ENCODE peak calls at places on chromosome 3, in four cellular contexts. U, P, N and O are unnamed samples. For H3K4me1, the result is how much of the 10 kb centered on the place peaks cover.

GRCh38 chr3:62374375-62374876 is 1.1 kb upstream of the FEZF2 start:
- DNase-seq in N (no peak), P (no peak), U (no peak), O (no peak)

GRCh38 chr3:149657796-149658443 is at the start of gene WWTR1:
- DNase-seq in P (peak), U (peak), N (peak), O (peak)

GRCh38 chr3:12934431-12934830 is 93.1 kb upstream of the RPL32 start:
- DNase-seq in P (no peak), N (no peak), U (peak), O (no peak)

GRCh38 chr3:139824864-139825263 is 110.1 kb upstream of the CLSTN2 start:
- DNase-seq in N (no peak), P (no peak), U (no peak), O (no peak)

GRCh38 chr3:132966374-132966773 is 71.8 kb upstream of the TMEM108 start:
- DNase-seq in P (no peak), U (no peak), N (no peak), O (no peak)

GRCh38 chr3:18444597-18445420 is 19.7 kb upstream of the SATB1 start:
- DNase-seq in N (peak), P (peak), U (peak), O (peak)

GRCh38 chr3:159486580-159486979 is 502.1 kb upstream of the IL12A start:
- DNase-seq in N (peak), P (peak), U (no peak), O (no peak)

GRCh38 chr3:48464713-48465221 is 18.2 kb downstream of the ATRIP start:
- DNase-seq in P (no peak), N (no peak), U (peak), O (no peak)

GRCh38 chr3:54374214-54374855 is 252.0 kb downstream of the CACNA2D3 start:
- DNase-seq in U (no peak), N (peak), P (peak), O (peak)

GRCh38 chr3:55571216-55571813 is 84.2 kb upstream of the WNT5A start:
- DNase-seq in P (no peak), U (no peak), N (no peak), O (no peak)

DNA sequence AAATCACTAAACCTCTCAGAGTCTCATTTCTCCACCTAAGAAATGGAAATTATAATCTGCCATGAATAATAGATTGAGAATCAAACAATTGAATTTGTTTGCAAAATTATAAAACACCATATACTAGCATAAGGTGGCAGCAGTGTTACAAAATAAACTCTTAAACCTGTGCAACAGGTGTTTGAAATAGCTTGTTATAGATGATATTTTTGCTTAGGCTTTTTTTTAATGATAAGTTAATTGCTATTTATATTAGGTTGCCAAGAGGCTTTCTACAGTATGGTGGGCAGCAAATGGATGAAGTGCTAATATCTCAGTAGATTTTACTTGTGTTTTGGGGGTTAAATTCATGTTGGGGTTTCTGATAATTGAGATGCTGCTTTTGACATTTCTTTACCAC is 19.5 kb downstream of the NR1D2 start:
- DNase-seq in N (no peak), U (no peak), P (no peak), O (no peak)
- H3K4me1 ChIP-seq in N (under half), U (under half), P (under half), O (under half)

GRCh38 chr3:11718582-11719405 is 75.1 kb upstream of the VGLL4 start:
- DNase-seq in N (peak), U (peak), P (peak), O (peak)

GRCh38 chr3:11719406-11720219 is 75.9 kb upstream of the VGLL4 start:
- DNase-seq in N (peak), U (peak), P (peak), O (peak)

GRCh38 chr3:11717768-11718581 is 74.3 kb upstream of the VGLL4 start:
- DNase-seq in N (peak), U (no peak), P (peak), O (no peak)

GRCh38 chr3:11721114-11721440 is 77.4 kb upstream of the VGLL4 start:
- DNase-seq in N (no peak), U (no peak), P (no peak), O (no peak)

DNA sequence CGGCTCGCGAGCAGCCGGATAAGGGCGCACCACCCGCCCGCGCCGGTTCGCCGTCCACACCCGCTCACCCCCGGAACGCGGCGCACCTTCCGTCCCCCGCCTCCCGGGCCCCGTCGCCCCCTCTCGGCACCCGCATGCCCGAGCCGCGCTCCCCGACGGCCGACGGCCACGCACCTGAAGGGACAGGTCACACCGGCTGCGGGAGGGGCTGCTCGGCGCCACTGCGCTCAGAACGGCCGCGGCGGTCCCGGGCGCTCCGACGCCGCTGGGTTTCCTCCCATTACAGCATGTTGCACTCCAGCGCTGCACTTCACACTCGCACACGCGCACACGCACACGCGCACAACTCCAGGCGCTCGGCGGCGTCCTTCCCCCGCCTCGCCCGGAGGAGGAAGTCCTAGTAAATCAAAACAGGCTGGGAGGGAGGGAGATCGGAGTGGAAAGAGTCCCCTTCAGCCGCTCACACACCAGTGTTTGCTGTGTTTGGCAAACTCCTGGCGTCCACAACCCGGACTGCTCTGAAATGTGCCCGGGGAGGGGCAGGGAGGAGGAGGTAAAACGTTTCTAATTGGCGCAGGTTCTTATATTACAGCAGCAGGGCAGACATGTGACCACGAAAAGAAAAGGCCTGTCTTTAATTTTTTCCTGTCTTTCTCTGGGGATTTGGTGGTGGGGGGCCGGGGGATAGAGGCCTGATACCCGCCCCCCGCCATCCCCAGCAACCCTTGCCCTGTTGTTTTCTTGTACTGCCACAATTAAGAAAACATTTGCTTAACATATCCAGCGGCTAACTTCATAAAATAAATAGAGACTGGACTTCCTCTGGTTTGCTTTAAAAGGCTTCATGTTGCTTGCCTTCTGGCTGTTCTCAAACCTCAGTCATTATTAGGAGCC is 76.8 kb upstream of the VGLL4 start:
- DNase-seq in U (peak), P (peak), N (peak), O (peak)
- TF ChIP-seq EP300 in U (no peak), P (no peak), N (no peak), O (no peak)

GRCh38 chr3:45665101-45665572 is 24.1 kb upstream of the SACM1L start:
- DNase-seq in N (peak), P (peak), U (no peak), O (peak)
- H3K4me1 ChIP-seq in N (under half), P (under half), U (under half), O (under half)

DNA sequence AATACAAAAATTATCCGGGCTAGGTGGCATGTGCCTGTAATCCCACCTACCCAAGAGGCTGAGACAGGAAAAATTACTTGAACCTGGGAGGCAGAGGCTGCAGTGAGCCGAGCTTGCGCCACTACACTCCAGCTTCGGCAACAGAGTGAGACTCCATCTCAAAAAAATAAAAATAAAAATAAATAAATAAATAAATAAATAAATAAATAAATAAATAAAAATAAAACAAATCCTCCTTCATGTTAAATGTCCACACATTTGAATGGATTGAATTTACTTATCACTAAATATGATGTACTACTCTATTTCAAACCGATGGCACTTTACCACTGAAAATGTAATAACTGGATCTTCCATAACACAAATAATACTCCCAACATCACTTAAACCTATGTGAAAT is 36.3 kb downstream of the ZBTB20 start:
- DNase-seq in N (no peak), U (no peak), P (no peak), O (no peak)
- TF ChIP-seq EP300 in N (no peak), U (no peak), P (no peak), O (no peak)